ENCODE peak calls at places on chromosomes 6 and 20, in eight cellular contexts. One of them, this sample, is unnamed.

GRCh38 chr20:24830649-24831048 is 118.4 kb upstream of the CST7 start:
- DNase-seq in activated T-cell treated with anti-CD3 and anti-CD28 coated beads for 48 hours: no peak
- DNase-seq in NCI-H1417: no peak
- DNase-seq in heart left ventricle: no peak
- DNase-seq in GM12892: no peak
- DNase-seq in Daoy: no peak
- DNase-seq in HS-27A: no peak
- DNase-seq in left ventricle myocardium inferior: no peak
- DNase-seq in this sample: no peak

GRCh38 chr6:41682497-41682961 is 44.3 kb downstream of the MDFI start:
- DNase-seq in activated T-cell treated with anti-CD3 and anti-CD28 coated beads for 48 hours: no peak
- DNase-seq in NCI-H1417: no peak
- DNase-seq in heart left ventricle: peak; percentile 27
- DNase-seq in GM12892: no peak
- DNase-seq in Daoy: no peak
- DNase-seq in HS-27A: no peak
- DNase-seq in left ventricle myocardium inferior: no peak
- DNase-seq in this sample: peak; percentile 70

GRCh38 chr20:46544576-46544975 is 5.9 kb downstream of the OCSTAMP start:
- DNase-seq in activated T-cell treated with anti-CD3 and anti-CD28 coated beads for 48 hours: no peak
- DNase-seq in NCI-H1417: no peak
- DNase-seq in heart left ventricle: no peak
- DNase-seq in GM12892: no peak
- DNase-seq in Daoy: no peak
- DNase-seq in HS-27A: no peak
- DNase-seq in left ventricle myocardium inferior: no peak
- DNase-seq in this sample: no peak

GRCh38 chr20:7379621-7380220 is 560.5 kb downstream of the HAO1 start:
- DNase-seq in activated T-cell treated with anti-CD3 and anti-CD28 coated beads for 48 hours: no peak
- DNase-seq in NCI-H1417: no peak
- DNase-seq in heart left ventricle: no peak
- DNase-seq in GM12892: no peak
- DNase-seq in Daoy: peak; percentile 14
- DNase-seq in HS-27A: no peak
- DNase-seq in left ventricle myocardium inferior: no peak
- DNase-seq in this sample: no peak

GRCh38 chr20:54431545-54431944 is 43.8 kb upstream of the DOK5 start:
- DNase-seq in activated T-cell treated with anti-CD3 and anti-CD28 coated beads for 48 hours: no peak
- DNase-seq in NCI-H1417: no peak
- DNase-seq in heart left ventricle: no peak
- DNase-seq in GM12892: no peak
- DNase-seq in Daoy: peak; percentile 8
- DNase-seq in HS-27A: no peak
- DNase-seq in left ventricle myocardium inferior: no peak
- DNase-seq in this sample: no peak

GRCh38 chr20:31560094-31560899 is 44.8 kb upstream of the ID1 start:
- DNase-seq in activated T-cell treated with anti-CD3 and anti-CD28 coated beads for 48 hours: peak; percentile 69
- DNase-seq in NCI-H1417: peak; percentile 57
- DNase-seq in heart left ventricle: peak; percentile 60
- DNase-seq in GM12892: peak; percentile 39
- DNase-seq in Daoy: peak; percentile 75
- DNase-seq in HS-27A: no peak
- DNase-seq in left ventricle myocardium inferior: peak; percentile 67
- DNase-seq in this sample: peak; percentile 83

GRCh38 chr20:12058201-12058600 is 140.5 kb downstream of the BTBD3 start:
- DNase-seq in activated T-cell treated with anti-CD3 and anti-CD28 coated beads for 48 hours: no peak
- DNase-seq in NCI-H1417: no peak
- DNase-seq in heart left ventricle: no peak
- DNase-seq in GM12892: no peak
- DNase-seq in Daoy: no peak
- DNase-seq in HS-27A: no peak
- DNase-seq in left ventricle myocardium inferior: no peak
- DNase-seq in this sample: no peak

GRCh38 chr20:57570145-57570850 is 9.4 kb downstream of the PCK1 start:
- DNase-seq in activated T-cell treated with anti-CD3 and anti-CD28 coated beads for 48 hours: no peak
- DNase-seq in NCI-H1417: peak; percentile 79
- DNase-seq in heart left ventricle: no peak
- DNase-seq in GM12892: no peak
- DNase-seq in Daoy: no peak
- DNase-seq in HS-27A: no peak
- DNase-seq in left ventricle myocardium inferior: no peak
- DNase-seq in this sample: no peak

GRCh38 chr20:12372557-12372956 is 454.9 kb downstream of the BTBD3 start:
- DNase-seq in activated T-cell treated with anti-CD3 and anti-CD28 coated beads for 48 hours: no peak
- DNase-seq in NCI-H1417: peak; percentile 85
- DNase-seq in heart left ventricle: no peak
- DNase-seq in GM12892: no peak
- DNase-seq in Daoy: no peak
- DNase-seq in HS-27A: no peak
- DNase-seq in left ventricle myocardium inferior: no peak
- DNase-seq in this sample: no peak

GRCh38 chr6:13754644-13755043 is 43.0 kb upstream of the RANBP9 start:
- DNase-seq in activated T-cell treated with anti-CD3 and anti-CD28 coated beads for 48 hours: no peak
- DNase-seq in NCI-H1417: no peak
- DNase-seq in heart left ventricle: no peak
- DNase-seq in GM12892: no peak
- DNase-seq in Daoy: no peak
- DNase-seq in HS-27A: no peak
- DNase-seq in left ventricle myocardium inferior: no peak
- DNase-seq in this sample: no peak

GRCh38 chr6:57313711-57314471 is 3.5 kb upstream of the PRIM2 start:
- DNase-seq in activated T-cell treated with anti-CD3 and anti-CD28 coated beads for 48 hours: no peak
- DNase-seq in NCI-H1417: no peak
- DNase-seq in heart left ventricle: no peak
- DNase-seq in GM12892: no peak
- DNase-seq in Daoy: peak; percentile 97
- DNase-seq in HS-27A: peak; percentile 91
- DNase-seq in left ventricle myocardium inferior: no peak
- DNase-seq in this sample: no peak

GRCh38 chr20:4585758-4586157 is 136.0 kb upstream of the PRND start:
- DNase-seq in activated T-cell treated with anti-CD3 and anti-CD28 coated beads for 48 hours: no peak
- DNase-seq in NCI-H1417: no peak
- DNase-seq in heart left ventricle: no peak
- DNase-seq in GM12892: no peak
- DNase-seq in Daoy: no peak
- DNase-seq in HS-27A: no peak
- DNase-seq in left ventricle myocardium inferior: no peak
- DNase-seq in this sample: no peak

GRCh38 chr20:35174458-35175216 is 2.8 kb downstream of the PROCR start:
- DNase-seq in activated T-cell treated with anti-CD3 and anti-CD28 coated beads for 48 hours: no peak
- DNase-seq in NCI-H1417: no peak
- DNase-seq in heart left ventricle: no peak
- DNase-seq in GM12892: no peak
- DNase-seq in Daoy: no peak
- DNase-seq in HS-27A: no peak
- DNase-seq in left ventricle myocardium inferior: no peak
- DNase-seq in this sample: no peak

GRCh38 chr20:17648782-17649730 is 33.0 kb downstream of the RRBP1 start:
- DNase-seq in activated T-cell treated with anti-CD3 and anti-CD28 coated beads for 48 hours: no peak
- DNase-seq in NCI-H1417: peak; percentile 63
- DNase-seq in heart left ventricle: no peak
- DNase-seq in GM12892: no peak
- DNase-seq in Daoy: no peak
- DNase-seq in HS-27A: no peak
- DNase-seq in left ventricle myocardium inferior: no peak
- DNase-seq in this sample: peak; percentile 71

GRCh38 chr20:25859649-25860530 is 163.2 kb upstream of the ZNF337 start:
- DNase-seq in activated T-cell treated with anti-CD3 and anti-CD28 coated beads for 48 hours: peak; percentile 77
- DNase-seq in NCI-H1417: peak; percentile 88
- DNase-seq in heart left ventricle: peak; percentile 76
- DNase-seq in GM12892: no peak
- DNase-seq in Daoy: peak; percentile 89
- DNase-seq in HS-27A: no peak
- DNase-seq in left ventricle myocardium inferior: peak; percentile 82
- DNase-seq in this sample: peak; percentile 88

GRCh38 chr6:40743226-40743625 is 156.1 kb upstream of the LRFN2 start:
- DNase-seq in activated T-cell treated with anti-CD3 and anti-CD28 coated beads for 48 hours: no peak
- DNase-seq in NCI-H1417: peak; percentile 20
- DNase-seq in heart left ventricle: no peak
- DNase-seq in GM12892: no peak
- DNase-seq in Daoy: no peak
- DNase-seq in HS-27A: no peak
- DNase-seq in left ventricle myocardium inferior: no peak
- DNase-seq in this sample: no peak

GRCh38 chr6:10558575-10558974 is 37.4 kb downstream of the GCNT2 start:
- DNase-seq in activated T-cell treated with anti-CD3 and anti-CD28 coated beads for 48 hours: no peak
- DNase-seq in NCI-H1417: peak; percentile 50
- DNase-seq in heart left ventricle: peak; percentile 47
- DNase-seq in GM12892: no peak
- DNase-seq in Daoy: no peak
- DNase-seq in HS-27A: no peak
- DNase-seq in left ventricle myocardium inferior: no peak
- DNase-seq in this sample: no peak

GRCh38 chr6:16278048-16278724 is 39.8 kb downstream of the GMPR start:
- DNase-seq in activated T-cell treated with anti-CD3 and anti-CD28 coated beads for 48 hours: no peak
- DNase-seq in NCI-H1417: no peak
- DNase-seq in heart left ventricle: no peak
- DNase-seq in GM12892: no peak
- DNase-seq in Daoy: peak; percentile 39
- DNase-seq in HS-27A: no peak
- DNase-seq in left ventricle myocardium inferior: no peak
- DNase-seq in this sample: no peak

GRCh38 chr6:128410584-128410983 is 109.8 kb downstream of the PTPRK start:
- DNase-seq in activated T-cell treated with anti-CD3 and anti-CD28 coated beads for 48 hours: no peak
- DNase-seq in NCI-H1417: no peak
- DNase-seq in heart left ventricle: no peak
- DNase-seq in GM12892: no peak
- DNase-seq in Daoy: peak; percentile 14
- DNase-seq in HS-27A: no peak
- DNase-seq in left ventricle myocardium inferior: no peak
- DNase-seq in this sample: no peak

GRCh38 chr20:44720994-44721784 is 6.0 kb downstream of the CCN5 start:
- DNase-seq in activated T-cell treated with anti-CD3 and anti-CD28 coated beads for 48 hours: no peak
- DNase-seq in NCI-H1417: no peak
- DNase-seq in heart left ventricle: no peak
- DNase-seq in GM12892: no peak
- DNase-seq in Daoy: peak; percentile 80
- DNase-seq in HS-27A: peak; percentile 95
- DNase-seq in left ventricle myocardium inferior: no peak
- DNase-seq in this sample: peak; percentile 76

GRCh38 chr6:135962731-135963130 is 111.2 kb downstream of the PDE7B start:
- DNase-seq in activated T-cell treated with anti-CD3 and anti-CD28 coated beads for 48 hours: no peak
- DNase-seq in NCI-H1417: no peak
- DNase-seq in heart left ventricle: no peak
- DNase-seq in GM12892: no peak
- DNase-seq in Daoy: peak; percentile 87
- DNase-seq in HS-27A: no peak
- DNase-seq in left ventricle myocardium inferior: no peak
- DNase-seq in this sample: no peak

GRCh38 chr6:67888546-67888885 is 746.6 kb upstream of the ADGRB3 start:
- DNase-seq in activated T-cell treated with anti-CD3 and anti-CD28 coated beads for 48 hours: no peak
- DNase-seq in NCI-H1417: no peak
- DNase-seq in heart left ventricle: no peak
- DNase-seq in GM12892: no peak
- DNase-seq in Daoy: no peak
- DNase-seq in HS-27A: no peak
- DNase-seq in left ventricle myocardium inferior: no peak
- DNase-seq in this sample: no peak